ENCODE peak calls at places on chromosome 2, in six cellular contexts. One of them, this sample, is unnamed.

GRCh38 chr2:43276962-43277383 is 50.6 kb upstream of the ZFP36L2 start:
- DNase-seq in EL: peak
- DNase-seq in cerebellar cortex: no peak
- DNase-seq in midbrain: no peak
- DNase-seq in LoVo: peak
- DNase-seq in endodermal cell: peak
- DNase-seq in this sample: no peak

GRCh38 chr2:176356251-176356650 is 87.0 kb downstream of the MTX2 start:
- DNase-seq in LoVo: no peak
- DNase-seq in cerebellar cortex: no peak
- DNase-seq in EL: no peak
- DNase-seq in midbrain: no peak
- DNase-seq in endodermal cell: no peak
- DNase-seq in this sample: no peak

GRCh38 chr2:3605013-3605961 is 10.4 kb downstream of the COLEC11 start:
- DNase-seq in midbrain: no peak
- DNase-seq in endodermal cell: no peak
- DNase-seq in LoVo: peak
- DNase-seq in EL: no peak
- DNase-seq in cerebellar cortex: no peak
- DNase-seq in this sample: peak

GRCh38 chr2:127094509-127095366 is 12.2 kb downstream of the BIN1 start:
- DNase-seq in EL: no peak
- DNase-seq in endodermal cell: peak
- DNase-seq in midbrain: peak
- DNase-seq in LoVo: peak
- DNase-seq in cerebellar cortex: no peak
- DNase-seq in this sample: no peak

GRCh38 chr2:176084629-176085119 is 912 bp upstream of the EVX2 start:
- DNase-seq in EL: peak
- DNase-seq in LoVo: no peak
- DNase-seq in cerebellar cortex: no peak
- DNase-seq in midbrain: no peak
- DNase-seq in endodermal cell: peak
- DNase-seq in this sample: no peak

GRCh38 chr2:48855142-48855541 is 99.6 kb upstream of the LHCGR start:
- DNase-seq in cerebellar cortex: no peak
- DNase-seq in EL: no peak
- DNase-seq in endodermal cell: no peak
- DNase-seq in LoVo: no peak
- DNase-seq in midbrain: no peak
- DNase-seq in this sample: no peak

GRCh38 chr2:88416016-88416663 is 36.4 kb downstream of the FOXI3 start:
- DNase-seq in EL: no peak
- DNase-seq in endodermal cell: peak
- DNase-seq in midbrain: no peak
- DNase-seq in cerebellar cortex: no peak
- DNase-seq in LoVo: no peak
- DNase-seq in this sample: no peak

GRCh38 chr2:203061346-203061745 is 46.7 kb downstream of the NBEAL1 start:
- DNase-seq in cerebellar cortex: no peak
- DNase-seq in endodermal cell: no peak
- DNase-seq in EL: peak
- DNase-seq in midbrain: no peak
- DNase-seq in LoVo: peak
- DNase-seq in this sample: peak

GRCh38 chr2:160606336-160606735 is 112.7 kb upstream of the RBMS1 start:
- DNase-seq in midbrain: no peak
- DNase-seq in endodermal cell: no peak
- DNase-seq in EL: no peak
- DNase-seq in cerebellar cortex: no peak
- DNase-seq in LoVo: no peak
- DNase-seq in this sample: no peak

GRCh38 chr2:177282101-177282573 is 17.6 kb upstream of the NFE2L2 start:
- DNase-seq in EL: peak
- DNase-seq in cerebellar cortex: peak
- DNase-seq in LoVo: no peak
- DNase-seq in endodermal cell: peak
- DNase-seq in midbrain: no peak
- DNase-seq in this sample: no peak

GRCh38 chr2:65367517-65367916 is 64.9 kb downstream of the SPRED2 start:
- DNase-seq in EL: peak
- DNase-seq in cerebellar cortex: peak
- DNase-seq in endodermal cell: no peak
- DNase-seq in LoVo: peak
- DNase-seq in midbrain: no peak
- DNase-seq in this sample: no peak

GRCh38 chr2:946073-947005 is 4.3 kb upstream of the SNTG2 start:
- DNase-seq in cerebellar cortex: no peak
- DNase-seq in EL: no peak
- DNase-seq in endodermal cell: peak
- DNase-seq in midbrain: no peak
- DNase-seq in LoVo: no peak
- DNase-seq in this sample: no peak

GRCh38 chr2:5060956-5061355 is 631.2 kb upstream of the SOX11 start:
- DNase-seq in cerebellar cortex: no peak
- DNase-seq in EL: no peak
- DNase-seq in endodermal cell: no peak
- DNase-seq in midbrain: no peak
- DNase-seq in LoVo: no peak
- DNase-seq in this sample: no peak

GRCh38 chr2:217776631-217777030 is 226.2 kb downstream of the TNS1 start:
- DNase-seq in midbrain: no peak
- DNase-seq in endodermal cell: no peak
- DNase-seq in cerebellar cortex: no peak
- DNase-seq in LoVo: no peak
- DNase-seq in EL: no peak
- DNase-seq in this sample: no peak

GRCh38 chr2:11602563-11603182 is 67.3 kb downstream of the NTSR2 start:
- DNase-seq in endodermal cell: no peak
- DNase-seq in midbrain: no peak
- DNase-seq in cerebellar cortex: no peak
- DNase-seq in EL: no peak
- DNase-seq in LoVo: no peak
- DNase-seq in this sample: no peak

GRCh38 chr2:191942114-191943103 is 95.5 kb upstream of the CAVIN2 start:
- DNase-seq in cerebellar cortex: peak
- DNase-seq in EL: no peak
- DNase-seq in midbrain: peak
- DNase-seq in LoVo: no peak
- DNase-seq in endodermal cell: no peak
- DNase-seq in this sample: no peak

GRCh38 chr2:29349316-29350030 is 234.3 kb downstream of the CLIP4 start:
- DNase-seq in LoVo: no peak
- DNase-seq in EL: no peak
- DNase-seq in midbrain: no peak
- DNase-seq in cerebellar cortex: peak
- DNase-seq in endodermal cell: no peak
- DNase-seq in this sample: no peak

GRCh38 chr2:70140978-70141753 is 49.7 kb downstream of the C2orf42 start:
- DNase-seq in endodermal cell: peak
- DNase-seq in cerebellar cortex: peak
- DNase-seq in LoVo: peak
- DNase-seq in EL: peak
- DNase-seq in midbrain: no peak
- DNase-seq in this sample: no peak

GRCh38 chr2:236130349-236130998 is 37.7 kb downstream of the GBX2 start:
- DNase-seq in endodermal cell: no peak
- DNase-seq in midbrain: no peak
- DNase-seq in cerebellar cortex: no peak
- DNase-seq in EL: no peak
- DNase-seq in LoVo: no peak
- DNase-seq in this sample: no peak

GRCh38 chr2:84257871-84258270 is 201.2 kb downstream of the SUCLG1 start:
- DNase-seq in cerebellar cortex: peak
- DNase-seq in EL: no peak
- DNase-seq in midbrain: peak
- DNase-seq in endodermal cell: peak
- DNase-seq in LoVo: no peak
- DNase-seq in this sample: no peak

GRCh38 chr2:238147791-238148190 is 9.3 kb downstream of the KLHL30 start:
- DNase-seq in EL: no peak
- DNase-seq in midbrain: no peak
- DNase-seq in LoVo: no peak
- DNase-seq in endodermal cell: no peak
- DNase-seq in cerebellar cortex: no peak
- DNase-seq in this sample: no peak

GRCh38 chr2:238706673-238707072 is 141.2 kb upstream of the TWIST2 start:
- DNase-seq in endodermal cell: peak
- DNase-seq in LoVo: no peak
- DNase-seq in midbrain: no peak
- DNase-seq in cerebellar cortex: no peak
- DNase-seq in EL: no peak
- DNase-seq in this sample: no peak

GRCh38 chr2:203650860-203651613 is 55.4 kb upstream of the CD28 start:
- DNase-seq in LoVo: peak
- DNase-seq in cerebellar cortex: peak
- DNase-seq in midbrain: peak
- DNase-seq in EL: peak
- DNase-seq in endodermal cell: no peak
- DNase-seq in this sample: peak

GRCh38 chr2:169091761-169092523 is 22.6 kb downstream of the DHRS9 start:
- DNase-seq in endodermal cell: no peak
- DNase-seq in midbrain: no peak
- DNase-seq in LoVo: peak
- DNase-seq in EL: peak
- DNase-seq in cerebellar cortex: no peak
- DNase-seq in this sample: no peak

GRCh38 chr2:53353372-53354111 is 414.1 kb upstream of the CHAC2 start:
- DNase-seq in LoVo: peak
- DNase-seq in endodermal cell: peak
- DNase-seq in midbrain: no peak
- DNase-seq in cerebellar cortex: no peak
- DNase-seq in EL: peak
- DNase-seq in this sample: no peak

GRCh38 chr2:172085460-172086159 is at the start of gene DLX1:
- DNase-seq in LoVo: no peak
- DNase-seq in midbrain: no peak
- DNase-seq in cerebellar cortex: no peak
- DNase-seq in EL: no peak
- DNase-seq in endodermal cell: no peak
- DNase-seq in this sample: no peak

GRCh38 chr2:62604336-62604735 is 98.3 kb upstream of the TMEM17 start:
- DNase-seq in endodermal cell: no peak
- DNase-seq in LoVo: no peak
- DNase-seq in cerebellar cortex: no peak
- DNase-seq in EL: no peak
- DNase-seq in midbrain: no peak
- DNase-seq in this sample: no peak

GRCh38 chr2:115118306-115118705 is 675.9 kb downstream of the DPP10 start:
- DNase-seq in endodermal cell: no peak
- DNase-seq in midbrain: no peak
- DNase-seq in LoVo: no peak
- DNase-seq in EL: no peak
- DNase-seq in cerebellar cortex: no peak
- DNase-seq in this sample: no peak

GRCh38 chr2:112061840-112062239 is 6.8 kb downstream of the TMEM87B start:
- DNase-seq in midbrain: no peak
- DNase-seq in cerebellar cortex: no peak
- DNase-seq in LoVo: no peak
- DNase-seq in EL: no peak
- DNase-seq in endodermal cell: no peak
- DNase-seq in this sample: no peak

This sample was measured in putamen.